ENCODE peak calls at places on chromosomes 11 and 22, in four cellular contexts. P is IMR-90, D is right lobe of liver, R is Peyer's patch. K is an unnamed sample.
A peak's percentile ranks its signal among the peaks of the same experiment; 100 is the strongest.

GRCh38 chr11:102332611-102332994 is 14.4 kb upstream of the BIRC2 start:
- DNase-seq in D (no peak), R (no peak), P (no peak), K (no peak)

GRCh38 chr22:36763576-36763975 is 12.3 kb downstream of the IFT27 start:
- DNase-seq in D (no peak), P (no peak), R (no peak), K (no peak)

GRCh38 chr11:94885133-94885532 is 88.2 kb downstream of the CWC15 start:
- DNase-seq in R (no peak), P (no peak), D (no peak), K (no peak)

GRCh38 chr11:78714539-78714938 is 139.9 kb upstream of the NARS2 start:
- DNase-seq in D (no peak), P (no peak), R (no peak), K (no peak)

GRCh38 chr22:42834177-42834949 is 22.7 kb downstream of the ARFGAP3 start:
- DNase-seq in D (no peak), R (no peak), P (no peak), K (no peak)

GRCh38 chr22:44384981-44385610 is 72.3 kb upstream of the SHISAL1 start:
- DNase-seq in P (no peak), R (no peak), D (peak; percentile 49), K (peak; percentile 44)

GRCh38 chr11:125772834-125773505 is 5.7 kb downstream of the PATE2 start:
- DNase-seq in P (peak; percentile 63), R (no peak), D (no peak), K (no peak)

GRCh38 chr11:45736424-45736823 is 68.5 kb upstream of the SLC35C1 start:
- DNase-seq in D (peak; percentile 79), P (peak; percentile 19), R (no peak), K (no peak)

GRCh38 chr11:12199231-12199948 is 89.0 kb downstream of the MICAL2 start:
- DNase-seq in D (no peak), P (no peak), R (no peak), K (no peak)

GRCh38 chr22:27879923-27880322 is 39.1 kb downstream of the PITPNB start:
- DNase-seq in D (no peak), R (no peak), P (peak; percentile 54), K (no peak)

GRCh38 chr11:128552783-128553661 is 34.3 kb downstream of the ETS1 start:
- DNase-seq in P (peak; percentile 87), R (peak; percentile 80), D (no peak), K (no peak)

GRCh38 chr11:6746086-6746618 is 25.6 kb downstream of the OR2AG2 start:
- DNase-seq in R (peak; percentile 78), P (no peak), D (no peak), K (peak; percentile 23)

GRCh38 chr22:37417737-37418348 is 9.4 kb downstream of the ELFN2 start:
- DNase-seq in D (no peak), P (peak; percentile 8), R (no peak), K (no peak)

GRCh38 chr11:95924414-95924760 is 480 bp upstream of the MTMR2 start:
- DNase-seq in R (no peak), D (no peak), P (peak; percentile 48), K (no peak)

GRCh38 chr22:44712156-44712555 is 10.2 kb downstream of the PRR5 start:
- DNase-seq in P (no peak), D (peak; percentile 89), R (no peak), K (no peak)

GRCh38 chr11:69972351-69972802 is 105.7 kb upstream of the ANO1 start:
- DNase-seq in P (no peak), R (no peak), D (no peak), K (no peak)

GRCh38 chr11:59678118-59678812 is 9.4 kb upstream of the PATL1 start:
- DNase-seq in P (no peak), D (no peak), R (no peak), K (no peak)

GRCh38 chr11:124278261-124278660 is 22.1 kb downstream of the OR8G5 start:
- DNase-seq in D (no peak), R (no peak), P (peak; percentile 35), K (no peak)

GRCh38 chr11:112834277-112834755 is 126.9 kb upstream of the NCAM1 start:
- DNase-seq in R (no peak), D (peak; percentile 75), P (no peak), K (peak; percentile 76)

GRCh38 chr22:44532466-44533025 is 34.5 kb upstream of the RTL6 start:
- DNase-seq in P (no peak), D (no peak), R (no peak), K (no peak)

DNA sequence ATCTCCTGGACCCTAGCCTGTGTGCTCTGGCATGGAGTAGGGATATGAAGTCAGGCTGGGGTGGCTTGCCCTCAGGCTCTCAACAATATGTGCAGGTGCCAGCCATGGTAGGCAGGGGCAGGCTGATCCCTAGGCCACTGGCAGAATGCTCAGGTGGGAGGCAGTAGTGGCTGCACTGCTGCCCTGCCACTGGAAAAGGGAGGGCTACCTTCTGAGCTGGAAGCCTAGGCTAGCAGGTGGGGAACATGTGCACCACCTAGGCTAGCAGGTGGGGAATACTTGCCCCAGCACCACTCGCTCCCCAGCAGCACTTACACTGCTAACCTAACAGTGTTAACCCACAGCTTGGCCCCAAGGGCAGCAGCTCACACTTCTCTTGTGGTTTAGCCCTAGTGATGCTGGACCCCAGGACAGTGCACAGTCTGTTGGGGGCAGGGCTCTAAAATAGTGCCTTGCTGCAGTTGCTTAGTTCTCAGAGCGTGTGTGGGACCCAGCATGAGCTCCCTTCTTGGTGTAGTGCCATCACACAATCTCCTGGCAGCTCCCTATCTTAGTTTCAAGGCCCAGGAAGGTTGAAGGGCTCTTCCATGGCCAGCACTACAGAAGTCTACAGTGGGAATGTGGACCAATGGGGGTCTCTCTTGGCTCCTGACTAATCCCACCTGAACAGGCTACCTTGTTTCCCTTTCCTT is 130.8 kb downstream of the FCHSD2 start:
- DNase-seq in D (no peak), R (no peak), P (no peak), K (no peak)
- H3K27ac ChIP-seq in D (no peak overlapping the region), R (no peak overlapping the region), P (no peak overlapping the region), K (no peak overlapping the region)

GRCh38 chr22:26479043-26479791 is 4.4 kb downstream of the HPS4 start:
- DNase-seq in D (no peak), P (no peak), R (no peak), K (no peak)
- H3K36me3 ChIP-seq in D (no peaks in the 10 kb centered on the region), P (peaks cover 12% of the 10 kb centered on the region), R (no peaks in the 10 kb centered on the region), K (peaks cover 52% of the 10 kb centered on the region)

GRCh38 chr11:77471520-77472234 is 2.2 kb downstream of the PAK1 start:
- DNase-seq in P (no peak), D (no peak), R (no peak), K (no peak)
- TF ChIP-seq CTCF in P (peak; percentile 13), D (no peak), R (no peak), K (no peak)

DNA sequence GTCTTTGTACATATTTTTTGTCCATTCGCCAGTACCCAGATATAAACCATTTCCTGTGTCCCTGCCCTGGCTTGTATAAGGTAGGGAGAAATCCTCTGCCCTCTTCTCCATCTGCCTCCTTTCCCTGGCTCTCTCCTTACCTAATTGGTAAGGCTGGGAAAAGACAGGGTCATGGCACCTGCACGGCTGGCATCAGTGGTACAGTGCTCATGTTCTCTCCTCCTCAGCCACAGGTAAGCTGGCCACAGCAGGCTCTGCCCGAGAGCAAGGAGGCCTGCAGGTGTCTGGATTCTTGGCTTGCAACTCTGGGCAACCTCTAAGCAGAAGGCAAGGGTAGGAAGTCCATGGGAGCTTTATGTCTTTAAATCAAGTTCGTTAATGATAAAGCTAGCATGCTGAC is 419.9 kb downstream of the BUD13 start:
- DNase-seq in R (no peak), D (no peak), P (no peak), K (no peak)
- H3K27ac ChIP-seq in R (no peak overlapping the region), D (no peak overlapping the region), P (no peak overlapping the region), K (no peak overlapping the region)

GRCh38 chr11:66632952-66633351 is 5.6 kb upstream of the RBM4 start:
- DNase-seq in D (no peak), R (no peak), P (no peak), K (no peak)
- H3K36me3 ChIP-seq in D (no peaks in the 10 kb centered on the region), R (no peaks in the 10 kb centered on the region), P (peaks cover 24% of the 10 kb centered on the region), K (no peaks in the 10 kb centered on the region)

DNA sequence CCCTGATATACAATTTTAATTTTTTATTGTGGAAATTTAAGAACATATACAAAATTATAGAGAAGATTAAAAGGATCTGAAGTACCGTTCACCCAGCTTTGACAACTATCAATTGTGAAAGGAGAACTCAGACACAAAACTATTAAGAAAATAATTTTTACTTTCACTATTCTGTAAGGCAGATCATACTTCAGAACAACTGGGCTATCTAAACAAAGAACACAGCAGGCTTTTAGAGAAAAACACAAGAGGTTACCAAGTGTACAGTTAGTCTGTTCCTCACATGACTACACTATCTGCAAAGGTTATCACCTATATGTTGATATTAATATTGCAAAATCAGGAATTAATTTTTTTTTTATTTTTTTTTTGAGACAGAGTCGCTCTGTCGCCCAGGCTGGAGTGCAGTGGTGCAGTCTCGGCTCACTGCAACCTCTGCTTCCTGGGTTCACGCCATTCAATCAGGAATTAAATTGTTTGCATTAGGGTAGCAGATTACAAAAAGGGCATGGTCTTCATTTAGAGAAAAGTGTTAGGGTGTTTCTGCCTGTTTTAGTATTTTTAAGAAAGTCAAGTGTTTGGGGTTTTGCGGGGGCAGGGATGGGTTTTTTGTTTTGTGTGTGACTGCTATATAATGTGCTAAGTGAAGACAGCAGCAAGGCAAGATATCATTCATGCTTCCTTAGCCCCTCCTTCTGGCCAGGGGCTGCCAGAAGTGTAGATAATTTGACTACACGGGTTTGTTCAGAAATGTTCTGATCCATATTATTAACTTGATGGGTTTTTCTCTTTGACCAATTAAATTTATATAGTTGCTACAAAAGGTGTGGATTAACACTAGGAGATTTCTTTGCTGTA is 27.6 kb upstream of the SIK2 start:
- DNase-seq in R (no peak), P (no peak), D (no peak), K (no peak)
- TF ChIP-seq CTCF in R (no peak), P (no peak), D (no peak), K (no peak)